ENCODE peak calls at places on chromosomes 4 and X, in five cellular contexts. One of them, this sample, is unnamed.
A peak's percentile ranks its signal among the peaks of the same experiment; 100 is the strongest.

GRCh38 chrX:55098691-55099090 is 9.9 kb downstream of the PAGE2 start:
- DNase-seq in stimulated activated naive B cell treated with anti-CD40 and anti-IgM and Interleukin-4, amounts not matched to agents 10 μg/mL and 1 μg/mL and 100 μg/mL, for 72 hours: no peak
- DNase-seq in osteocyte: no peak
- DNase-seq in NCI-H187: no peak
- DNase-seq in activated naive CD8-positive, alpha-beta T cell treated with anti-CD3 and anti-CD28 coated beads, Interleukin-2, amount 10 ng/mL, durations not matched to agents 7 days and 5 days: no peak
- DNase-seq in this sample: no peak

GRCh38 chrX:72347366-72347765 is 41.7 kb upstream of the CITED1 start:
- DNase-seq in stimulated activated naive B cell treated with anti-CD40 and anti-IgM and Interleukin-4, amounts not matched to agents 10 μg/mL and 1 μg/mL and 100 μg/mL, for 72 hours: no peak
- DNase-seq in osteocyte: no peak
- DNase-seq in NCI-H187: no peak
- DNase-seq in activated naive CD8-positive, alpha-beta T cell treated with anti-CD3 and anti-CD28 coated beads, Interleukin-2, amount 10 ng/mL, durations not matched to agents 7 days and 5 days: no peak
- DNase-seq in this sample: no peak

GRCh38 chrX:49947778-49948177 is 25.4 kb downstream of the CLCN5 start:
- DNase-seq in stimulated activated naive B cell treated with anti-CD40 and anti-IgM and Interleukin-4, amounts not matched to agents 10 μg/mL and 1 μg/mL and 100 μg/mL, for 72 hours: no peak
- DNase-seq in osteocyte: no peak
- DNase-seq in NCI-H187: no peak
- DNase-seq in activated naive CD8-positive, alpha-beta T cell treated with anti-CD3 and anti-CD28 coated beads, Interleukin-2, amount 10 ng/mL, durations not matched to agents 7 days and 5 days: no peak
- DNase-seq in this sample: no peak

GRCh38 chr4:22187203-22187835 is 238.7 kb upstream of the KCNIP4 start:
- DNase-seq in stimulated activated naive B cell treated with anti-CD40 and anti-IgM and Interleukin-4, amounts not matched to agents 10 μg/mL and 1 μg/mL and 100 μg/mL, for 72 hours: no peak
- DNase-seq in osteocyte: no peak
- DNase-seq in NCI-H187: no peak
- DNase-seq in activated naive CD8-positive, alpha-beta T cell treated with anti-CD3 and anti-CD28 coated beads, Interleukin-2, amount 10 ng/mL, durations not matched to agents 7 days and 5 days: no peak
- DNase-seq in this sample: no peak

GRCh38 chr4:163173713-163174112 is 7.0 kb upstream of the NAF1 start:
- DNase-seq in stimulated activated naive B cell treated with anti-CD40 and anti-IgM and Interleukin-4, amounts not matched to agents 10 μg/mL and 1 μg/mL and 100 μg/mL, for 72 hours: no peak
- DNase-seq in osteocyte: no peak
- DNase-seq in NCI-H187: no peak
- DNase-seq in activated naive CD8-positive, alpha-beta T cell treated with anti-CD3 and anti-CD28 coated beads, Interleukin-2, amount 10 ng/mL, durations not matched to agents 7 days and 5 days: no peak
- DNase-seq in this sample: no peak

GRCh38 chrX:19121898-19122640 is at the start of gene ADGRG2:
- DNase-seq in stimulated activated naive B cell treated with anti-CD40 and anti-IgM and Interleukin-4, amounts not matched to agents 10 μg/mL and 1 μg/mL and 100 μg/mL, for 72 hours: no peak
- DNase-seq in osteocyte: peak; percentile 85
- DNase-seq in NCI-H187: no peak
- DNase-seq in activated naive CD8-positive, alpha-beta T cell treated with anti-CD3 and anti-CD28 coated beads, Interleukin-2, amount 10 ng/mL, durations not matched to agents 7 days and 5 days: peak; percentile 21
- DNase-seq in this sample: no peak

GRCh38 chr4:173121044-173121685 is 47.4 kb upstream of the GALNT7 start:
- DNase-seq in stimulated activated naive B cell treated with anti-CD40 and anti-IgM and Interleukin-4, amounts not matched to agents 10 μg/mL and 1 μg/mL and 100 μg/mL, for 72 hours: no peak
- DNase-seq in osteocyte: no peak
- DNase-seq in NCI-H187: no peak
- DNase-seq in activated naive CD8-positive, alpha-beta T cell treated with anti-CD3 and anti-CD28 coated beads, Interleukin-2, amount 10 ng/mL, durations not matched to agents 7 days and 5 days: no peak
- DNase-seq in this sample: peak; percentile 19

GRCh38 chr4:141789716-141790115 is 153.3 kb downstream of the IL15 start:
- DNase-seq in stimulated activated naive B cell treated with anti-CD40 and anti-IgM and Interleukin-4, amounts not matched to agents 10 μg/mL and 1 μg/mL and 100 μg/mL, for 72 hours: no peak
- DNase-seq in osteocyte: no peak
- DNase-seq in NCI-H187: no peak
- DNase-seq in activated naive CD8-positive, alpha-beta T cell treated with anti-CD3 and anti-CD28 coated beads, Interleukin-2, amount 10 ng/mL, durations not matched to agents 7 days and 5 days: no peak
- DNase-seq in this sample: no peak

GRCh38 chrX:67563469-67564448 is 19.9 kb downstream of the AR start:
- DNase-seq in stimulated activated naive B cell treated with anti-CD40 and anti-IgM and Interleukin-4, amounts not matched to agents 10 μg/mL and 1 μg/mL and 100 μg/mL, for 72 hours: no peak
- DNase-seq in osteocyte: no peak
- DNase-seq in NCI-H187: no peak
- DNase-seq in activated naive CD8-positive, alpha-beta T cell treated with anti-CD3 and anti-CD28 coated beads, Interleukin-2, amount 10 ng/mL, durations not matched to agents 7 days and 5 days: no peak
- DNase-seq in this sample: no peak

GRCh38 chrX:373641-374471 is 12.9 kb downstream of the PPP2R3B start:
- DNase-seq in stimulated activated naive B cell treated with anti-CD40 and anti-IgM and Interleukin-4, amounts not matched to agents 10 μg/mL and 1 μg/mL and 100 μg/mL, for 72 hours: no peak
- DNase-seq in osteocyte: peak; percentile 84
- DNase-seq in NCI-H187: no peak
- DNase-seq in activated naive CD8-positive, alpha-beta T cell treated with anti-CD3 and anti-CD28 coated beads, Interleukin-2, amount 10 ng/mL, durations not matched to agents 7 days and 5 days: peak; percentile 59
- DNase-seq in this sample: no peak

GRCh38 chr4:38985363-38986065 is 46.7 kb downstream of the TMEM156 start:
- DNase-seq in stimulated activated naive B cell treated with anti-CD40 and anti-IgM and Interleukin-4, amounts not matched to agents 10 μg/mL and 1 μg/mL and 100 μg/mL, for 72 hours: no peak
- DNase-seq in osteocyte: no peak
- DNase-seq in NCI-H187: no peak
- DNase-seq in activated naive CD8-positive, alpha-beta T cell treated with anti-CD3 and anti-CD28 coated beads, Interleukin-2, amount 10 ng/mL, durations not matched to agents 7 days and 5 days: no peak
- DNase-seq in this sample: no peak

GRCh38 chrX:152915541-152916241 is 17.8 kb downstream of the ZNF185 start:
- DNase-seq in stimulated activated naive B cell treated with anti-CD40 and anti-IgM and Interleukin-4, amounts not matched to agents 10 μg/mL and 1 μg/mL and 100 μg/mL, for 72 hours: peak; percentile 20
- DNase-seq in osteocyte: no peak
- DNase-seq in NCI-H187: no peak
- DNase-seq in activated naive CD8-positive, alpha-beta T cell treated with anti-CD3 and anti-CD28 coated beads, Interleukin-2, amount 10 ng/mL, durations not matched to agents 7 days and 5 days: no peak
- DNase-seq in this sample: no peak

GRCh38 chrX:109714340-109714958 is 18.6 kb downstream of the ACSL4 start:
- DNase-seq in stimulated activated naive B cell treated with anti-CD40 and anti-IgM and Interleukin-4, amounts not matched to agents 10 μg/mL and 1 μg/mL and 100 μg/mL, for 72 hours: no peak
- DNase-seq in osteocyte: no peak
- DNase-seq in NCI-H187: no peak
- DNase-seq in activated naive CD8-positive, alpha-beta T cell treated with anti-CD3 and anti-CD28 coated beads, Interleukin-2, amount 10 ng/mL, durations not matched to agents 7 days and 5 days: no peak
- DNase-seq in this sample: no peak

GRCh38 chr4:8355306-8355705 is 85.2 kb downstream of the ACOX3 start:
- DNase-seq in stimulated activated naive B cell treated with anti-CD40 and anti-IgM and Interleukin-4, amounts not matched to agents 10 μg/mL and 1 μg/mL and 100 μg/mL, for 72 hours: no peak
- DNase-seq in osteocyte: no peak
- DNase-seq in NCI-H187: no peak
- DNase-seq in activated naive CD8-positive, alpha-beta T cell treated with anti-CD3 and anti-CD28 coated beads, Interleukin-2, amount 10 ng/mL, durations not matched to agents 7 days and 5 days: no peak
- DNase-seq in this sample: no peak

GRCh38 chrX:135393046-135393445 is 28.7 kb upstream of the SMIM10L2A start:
- DNase-seq in stimulated activated naive B cell treated with anti-CD40 and anti-IgM and Interleukin-4, amounts not matched to agents 10 μg/mL and 1 μg/mL and 100 μg/mL, for 72 hours: no peak
- DNase-seq in osteocyte: no peak
- DNase-seq in NCI-H187: no peak
- DNase-seq in activated naive CD8-positive, alpha-beta T cell treated with anti-CD3 and anti-CD28 coated beads, Interleukin-2, amount 10 ng/mL, durations not matched to agents 7 days and 5 days: no peak
- DNase-seq in this sample: no peak

GRCh38 chrX:46574941-46575381 is 1.4 kb downstream of the CHST7 start:
- DNase-seq in stimulated activated naive B cell treated with anti-CD40 and anti-IgM and Interleukin-4, amounts not matched to agents 10 μg/mL and 1 μg/mL and 100 μg/mL, for 72 hours: peak; percentile 5
- DNase-seq in osteocyte: no peak
- DNase-seq in NCI-H187: peak; percentile 21
- DNase-seq in activated naive CD8-positive, alpha-beta T cell treated with anti-CD3 and anti-CD28 coated beads, Interleukin-2, amount 10 ng/mL, durations not matched to agents 7 days and 5 days: peak; percentile 63
- DNase-seq in this sample: no peak

GRCh38 chrX:40318076-40318475 is 220.3 kb upstream of the BCOR start:
- DNase-seq in stimulated activated naive B cell treated with anti-CD40 and anti-IgM and Interleukin-4, amounts not matched to agents 10 μg/mL and 1 μg/mL and 100 μg/mL, for 72 hours: no peak
- DNase-seq in osteocyte: no peak
- DNase-seq in NCI-H187: no peak
- DNase-seq in activated naive CD8-positive, alpha-beta T cell treated with anti-CD3 and anti-CD28 coated beads, Interleukin-2, amount 10 ng/mL, durations not matched to agents 7 days and 5 days: no peak
- DNase-seq in this sample: no peak

GRCh38 chr4:80005863-80006262 is 67.2 kb downstream of the ANTXR2 start:
- DNase-seq in stimulated activated naive B cell treated with anti-CD40 and anti-IgM and Interleukin-4, amounts not matched to agents 10 μg/mL and 1 μg/mL and 100 μg/mL, for 72 hours: no peak
- DNase-seq in osteocyte: no peak
- DNase-seq in NCI-H187: no peak
- DNase-seq in activated naive CD8-positive, alpha-beta T cell treated with anti-CD3 and anti-CD28 coated beads, Interleukin-2, amount 10 ng/mL, durations not matched to agents 7 days and 5 days: no peak
- DNase-seq in this sample: no peak

GRCh38 chrX:90040807-90041206 is 119.1 kb downstream of the TGIF2LX start:
- DNase-seq in stimulated activated naive B cell treated with anti-CD40 and anti-IgM and Interleukin-4, amounts not matched to agents 10 μg/mL and 1 μg/mL and 100 μg/mL, for 72 hours: no peak
- DNase-seq in osteocyte: peak; percentile 75
- DNase-seq in NCI-H187: no peak
- DNase-seq in activated naive CD8-positive, alpha-beta T cell treated with anti-CD3 and anti-CD28 coated beads, Interleukin-2, amount 10 ng/mL, durations not matched to agents 7 days and 5 days: no peak
- DNase-seq in this sample: no peak

GRCh38 chrX:52577464-52578173 is 60.8 kb upstream of the XAGE1B start:
- DNase-seq in stimulated activated naive B cell treated with anti-CD40 and anti-IgM and Interleukin-4, amounts not matched to agents 10 μg/mL and 1 μg/mL and 100 μg/mL, for 72 hours: no peak
- DNase-seq in osteocyte: no peak
- DNase-seq in NCI-H187: no peak
- DNase-seq in activated naive CD8-positive, alpha-beta T cell treated with anti-CD3 and anti-CD28 coated beads, Interleukin-2, amount 10 ng/mL, durations not matched to agents 7 days and 5 days: no peak
- DNase-seq in this sample: no peak